ENCODE peak calls at places on chromosomes 6 and 20, in six cellular contexts. S is stimulated activated CD8-positive, alpha-beta memory T cell treated with anti-CD3 and anti-CD28 coated beads, Interleukin-2, amount 100 ng/mL, for 1 hour; X is astrocyte of the spinal cord; V is activated T-cell treated with anti-CD3 and anti-CD28 coated beads for 1 hour; G is NCI-H2171 treated with DMSO at 0.1 percent for 48 hours; R is heart left ventricle. U is an unnamed sample.

GRCh38 chr20:354298-354977 is 7.5 kb downstream of the NRSN2 start:
- DNase-seq in S (peak; percentile 64), X (peak; percentile 70), V (peak; percentile 62), G (peak; percentile 87), R (peak; percentile 72), U (peak; percentile 81)

GRCh38 chr20:38315290-38315966 is 11.5 kb downstream of the BPI start:
- DNase-seq in S (no peak), X (peak; percentile 45), V (no peak), G (peak; percentile 55), R (no peak), U (no peak)

GRCh38 chr6:111837641-111838500 is 35.4 kb downstream of the FYN start:
- DNase-seq in S (no peak), X (no peak), V (no peak), G (no peak), R (no peak), U (no peak)

GRCh38 chr6:3001773-3002293 is 2.1 kb downstream of the NQO2 start:
- DNase-seq in S (no peak), X (peak; percentile 63), V (no peak), G (peak; percentile 22), R (no peak), U (no peak)

GRCh38 chr6:52994031-52994788 is 874 bp downstream of the GSTA4 start:
- DNase-seq in S (no peak), X (peak; percentile 63), V (no peak), G (no peak), R (no peak), U (no peak)

GRCh38 chr6:41519305-41519747 is 26.9 kb upstream of the FOXP4 start:
- DNase-seq in S (no peak), X (no peak), V (no peak), G (no peak), R (no peak), U (no peak)

GRCh38 chr6:111776236-111777189 is 96.7 kb downstream of the FYN start:
- DNase-seq in S (no peak), X (no peak), V (no peak), G (peak; percentile 82), R (no peak), U (no peak)

GRCh38 chr6:44203955-44204354 is 12.8 kb upstream of the MYMX start:
- DNase-seq in S (no peak), X (no peak), V (no peak), G (no peak), R (no peak), U (no peak)

GRCh38 chr6:119608994-119609393 is 259.4 kb upstream of the MAN1A1 start:
- DNase-seq in S (no peak), X (no peak), V (no peak), G (no peak), R (no peak), U (no peak)

GRCh38 chr6:168413018-168413720 is 27.8 kb upstream of the SMOC2 start:
- DNase-seq in S (no peak), X (no peak), V (no peak), G (no peak), R (no peak), U (no peak)